ENCODE peak calls at places on chromosomes 12 and 14, in four cellular contexts. V, C, F and G are unnamed samples.

GRCh38 chr12:102933168-102933567 is 16.1 kb upstream of the PAH start:
- DNase-seq in V (no peak), C (no peak), F (no peak), G (no peak)

GRCh38 chr14:55097894-55098560 is 31.0 kb upstream of the LGALS3 start:
- DNase-seq in V (no peak), C (no peak), F (no peak), G (no peak)

GRCh38 chr14:68391292-68392014 is 401.4 kb downstream of the ZFP36L1 start:
- DNase-seq in V (no peak), C (peak; percentile 79), F (no peak), G (peak; percentile 84)

GRCh38 chr14:78153069-78153351 is 17.2 kb upstream of the NRXN3 start:
- DNase-seq in V (no peak), C (peak; percentile 0), F (no peak), G (no peak)

GRCh38 chr14:87794566-87794965 is 198.4 kb downstream of the GALC start:
- DNase-seq in V (no peak), C (no peak), F (no peak), G (no peak)

GRCh38 chr12:18368594-18368993 is 107.3 kb downstream of the PIK3C2G start:
- DNase-seq in V (no peak), C (no peak), F (no peak), G (peak; percentile 4)

GRCh38 chr12:11133816-11134215 is 628 bp downstream of the TAS2R30 start:
- DNase-seq in V (no peak), C (no peak), F (no peak), G (no peak)

GRCh38 chr14:72745991-72746980 is 147.6 kb downstream of the DPF3 start:
- DNase-seq in V (peak; percentile 13), C (peak; percentile 84), F (no peak), G (peak; percentile 88)

GRCh38 chr12:25025260-25025659 is 76.4 kb upstream of the BCAT1 start:
- DNase-seq in V (no peak), C (no peak), F (no peak), G (no peak)

GRCh38 chr12:52629251-52630103 is 11.1 kb upstream of the KRT73 start:
- DNase-seq in V (no peak), C (no peak), F (no peak), G (no peak)

GRCh38 chr12:99005601-99006000 is 360.5 kb downstream of the APAF1 start:
- DNase-seq in V (no peak), C (no peak), F (no peak), G (no peak)

GRCh38 chr12:54127538-54128259 is 61.1 kb downstream of the SMUG1 start:
- DNase-seq in V (no peak), C (no peak), F (no peak), G (no peak)

DNA sequence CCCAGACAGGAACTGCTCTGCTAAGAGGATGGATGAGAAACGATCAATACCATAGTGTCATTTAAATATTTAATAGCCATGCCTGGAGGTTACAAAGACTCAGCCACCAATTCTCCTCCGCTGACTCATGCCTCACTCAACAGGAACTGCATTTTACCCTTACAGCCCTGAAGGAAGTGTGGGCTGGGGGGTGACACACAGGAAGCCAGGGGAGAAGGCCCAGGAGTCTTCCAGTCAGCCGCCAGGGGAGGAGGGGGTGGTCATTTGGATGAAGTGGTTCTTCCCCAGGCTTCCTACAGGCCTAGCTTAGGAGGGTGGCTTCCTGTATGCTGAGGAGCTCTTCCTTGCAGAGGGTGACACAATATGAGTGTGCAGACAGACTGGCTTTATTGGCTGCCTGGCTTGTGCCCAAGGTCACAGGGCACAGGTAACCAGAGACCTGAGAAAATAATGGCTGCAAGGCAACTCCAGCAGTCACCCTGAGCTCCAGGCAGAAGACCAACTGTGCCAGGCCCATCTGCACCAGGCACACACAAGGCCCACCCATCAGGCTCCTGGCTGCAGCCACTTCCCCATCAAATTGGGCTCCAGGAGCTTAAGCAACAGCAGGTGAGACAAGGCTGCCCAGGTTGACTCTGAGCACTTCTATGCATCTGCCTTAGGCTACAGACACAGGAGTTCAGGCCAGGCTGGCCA is 30.6 kb upstream of the RPLP0 start:
- DNase-seq in V (peak; percentile 68), C (peak; percentile 97), F (peak; percentile 99), G (peak; percentile 80)
- H3K4me1 ChIP-seq in V (peaks cover 55% of the 10 kb centered on the region), C (peaks cover 67% of the 10 kb centered on the region), F (peaks cover 62% of the 10 kb centered on the region), G (peaks cover 86% of the 10 kb centered on the region)

GRCh38 chr14:64715146-64715627 is 11.0 kb downstream of the PLEKHG3 start:
- DNase-seq in V (no peak), C (no peak), F (peak; percentile 60), G (no peak)
- H3K9ac ChIP-seq in V (no peak overlapping the region), C (no peak overlapping the region), F (no peak overlapping the region), G (no peak overlapping the region)

DNA sequence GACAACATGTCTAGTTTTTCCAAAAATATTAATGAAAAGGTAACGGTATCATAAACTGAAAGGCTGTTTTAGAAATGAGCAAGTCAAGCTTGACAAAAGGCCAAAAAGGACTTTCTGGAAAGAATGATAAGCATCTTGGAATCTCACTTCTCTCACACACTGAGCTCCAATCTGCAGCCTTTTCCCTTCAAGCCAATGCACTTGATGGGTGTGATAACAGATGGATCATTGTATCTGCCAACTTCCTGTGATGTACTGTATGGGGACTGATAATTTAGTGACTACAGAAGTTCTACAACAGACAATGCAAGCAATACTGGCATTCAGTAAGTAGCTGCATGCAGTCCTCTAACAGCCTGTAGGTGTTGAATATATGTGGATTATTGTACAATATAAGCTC is 147.1 kb downstream of the MED13L start:
- DNase-seq in V (no peak), C (peak; percentile 67), F (peak; percentile 87), G (peak; percentile 57)
- H3K4me1 ChIP-seq in V (peaks cover 8% of the 10 kb centered on the region), C (peaks cover 26% of the 10 kb centered on the region), F (peaks cover 5% of the 10 kb centered on the region), G (peaks cover 82% of the 10 kb centered on the region)

GRCh38 chr14:73784065-73784987 is 67.3 kb upstream of the PTGR2 start:
- DNase-seq in V (no peak), C (peak; percentile 70), F (no peak), G (peak; percentile 84)

GRCh38 chr14:73785834-73786631 is 65.6 kb upstream of the PTGR2 start:
- DNase-seq in V (peak; percentile 84), C (peak; percentile 96), F (peak; percentile 65), G (peak; percentile 96)

GRCh38 chr14:73786632-73786941 is 65.0 kb upstream of the PTGR2 start:
- DNase-seq in V (no peak), C (peak; percentile 40), F (peak; percentile 76), G (peak; percentile 48)

GRCh38 chr14:73785336-73785833 is 66.2 kb upstream of the PTGR2 start:
- DNase-seq in V (peak; percentile 65), C (peak; percentile 93), F (peak; percentile 90), G (peak; percentile 87)

GRCh38 chr14:73784988-73785313 is 66.7 kb upstream of the PTGR2 start:
- DNase-seq in V (no peak), C (no peak), F (no peak), G (no peak)
- H3K9ac ChIP-seq in V (peak overlapping the region; percentile 44), C (peak overlapping the region; percentile 98), F (peak overlapping the region; percentile 7), G (peak overlapping the region; percentile 96)